ENCODE peak calls at places on chromosome 6, in five cellular contexts. E, I, B, R and M are unnamed samples.

GRCh38 chr6:137097057-137097456 is 52.3 kb upstream of the IL20RA start:
- DNase-seq in B (no peak), I (no peak), E (no peak), R (no peak), M (no peak)

GRCh38 chr6:42424906-42425474 is 26.7 kb downstream of the TRERF1 start:
- DNase-seq in R (no peak), B (no peak), I (no peak), E (no peak), M (no peak)

GRCh38 chr6:91704531-91704930 is 1117.7 kb upstream of the MAP3K7 start:
- DNase-seq in E (peak), R (no peak), B (peak), I (no peak), M (no peak)

GRCh38 chr6:142912125-142912524 is 32.9 kb downstream of the HIVEP2 start:
- DNase-seq in E (no peak), B (no peak), R (no peak), I (no peak), M (no peak)

GRCh38 chr6:88304515-88304914 is 138.4 kb upstream of the CNR1 start:
- DNase-seq in R (no peak), E (no peak), B (no peak), I (no peak), M (no peak)

GRCh38 chr6:155832596-155832995 is 377.0 kb upstream of the NOX3 start:
- DNase-seq in B (peak), R (no peak), I (no peak), E (peak), M (peak)

GRCh38 chr6:106866875-106867658 is 107.5 kb downstream of the CD24 start:
- DNase-seq in I (no peak), B (no peak), E (no peak), R (peak), M (no peak)

GRCh38 chr6:44058617-44059358 is 68.5 kb downstream of the MRPL14 start:
- DNase-seq in I (no peak), B (peak), R (no peak), E (peak), M (no peak)

GRCh38 chr6:21295846-21296245 is 297.7 kb upstream of the SOX4 start:
- DNase-seq in B (no peak), E (peak), R (no peak), I (no peak), M (no peak)

GRCh38 chr6:134529921-134530320 is 212.0 kb upstream of the SGK1 start:
- DNase-seq in B (peak), E (peak), I (no peak), R (no peak), M (no peak)

GRCh38 chr6:69007781-69008180 is 372.7 kb downstream of the ADGRB3 start:
- DNase-seq in R (no peak), E (no peak), I (no peak), B (no peak), M (no peak)

GRCh38 chr6:168031411-168032382 is 34.2 kb downstream of the KIF25 start:
- DNase-seq in R (no peak), B (no peak), I (no peak), E (peak), M (no peak)

GRCh38 chr6:33254591-33254990 is 17.1 kb downstream of the VPS52 start:
- DNase-seq in B (no peak), I (no peak), R (no peak), E (no peak), M (no peak)

GRCh38 chr6:44477293-44477894 is 89.9 kb downstream of the CDC5L start:
- DNase-seq in B (no peak), R (no peak), E (no peak), I (no peak), M (no peak)

GRCh38 chr6:159169557-159170332 is 545 bp downstream of the FNDC1 start:
- DNase-seq in I (no peak), B (no peak), R (peak), E (peak), M (no peak)

GRCh38 chr6:107716688-107717089 is 107.4 kb downstream of the SCML4 start:
- DNase-seq in R (no peak), I (peak), B (peak), E (peak), M (peak)

GRCh38 chr6:5286780-5287179 is 25.5 kb downstream of the FARS2 start:
- DNase-seq in I (no peak), B (no peak), R (no peak), E (no peak), M (no peak)

GRCh38 chr6:105591053-105591452 is 188.2 kb upstream of the PREP start:
- DNase-seq in R (no peak), B (peak), I (peak), E (peak), M (peak)

GRCh38 chr6:53998293-53998692 is 113.0 kb upstream of the MLIP start:
- DNase-seq in B (no peak), I (no peak), R (no peak), E (no peak), M (no peak)

GRCh38 chr6:75147512-75147911 is 58.3 kb downstream of the COL12A1 start:
- DNase-seq in E (peak), I (peak), B (peak), R (no peak), M (no peak)

GRCh38 chr6:41965429-41966213 is 24.0 kb upstream of the CCND3 start:
- DNase-seq in R (peak), I (no peak), B (no peak), E (no peak), M (no peak)

GRCh38 chr6:169959129-169960002 is 207.9 kb downstream of the ERMARD start:
- DNase-seq in R (no peak), I (peak), B (no peak), E (no peak), M (peak)

GRCh38 chr6:106077881-106078280 is 8.3 kb upstream of the PRDM1 start:
- DNase-seq in R (no peak), E (peak), B (no peak), I (no peak), M (no peak)

GRCh38 chr6:27777614-27778355 is 134.4 kb downstream of the OR2B2 start:
- DNase-seq in R (peak), E (no peak), I (no peak), B (no peak), M (no peak)

GRCh38 chr6:159217595-159218275 is 48.5 kb downstream of the FNDC1 start:
- DNase-seq in B (peak), E (peak), R (peak), I (no peak), M (peak)

GRCh38 chr6:36598326-36598725 is 4.2 kb downstream of the SRSF3 start:
- DNase-seq in E (no peak), B (no peak), R (no peak), I (no peak), M (no peak)

GRCh38 chr6:37141291-37142046 is 28.5 kb upstream of the PIM1 start:
- DNase-seq in B (no peak), I (peak), E (peak), R (peak), M (peak)

GRCh38 chr6:37965964-37966676 is 146.6 kb downstream of the ZFAND3 start:
- DNase-seq in R (no peak), B (peak), E (peak), I (no peak), M (no peak)

GRCh38 chr6:27605401-27606342 is 132.8 kb upstream of the ZNF184 start:
- DNase-seq in B (peak), I (no peak), R (peak), E (peak), M (no peak)

GRCh38 chr6:78947962-78948361 is 80.6 kb downstream of the IRAK1BP1 start:
- DNase-seq in E (peak), I (no peak), R (no peak), B (peak), M (no peak)

GRCh38 chr6:72316675-72317380 is 305.0 kb upstream of the KCNQ5 start:
- DNase-seq in I (no peak), R (no peak), E (no peak), B (no peak), M (no peak)

GRCh38 chr6:10210052-10210451 is 204.8 kb downstream of the TFAP2A start:
- DNase-seq in I (no peak), R (no peak), E (no peak), B (peak), M (no peak)

GRCh38 chr6:134539865-134540323 is 222.0 kb upstream of the SGK1 start:
- DNase-seq in B (no peak), E (no peak), I (no peak), R (no peak), M (no peak)

GRCh38 chr6:20400476-20401402 is 940 bp upstream of the E2F3 start:
- DNase-seq in B (peak), I (peak), R (peak), E (no peak), M (peak)

GRCh38 chr6:165743366-165743898 is 80.4 kb upstream of the PDE10A start:
- DNase-seq in I (no peak), E (no peak), B (no peak), R (no peak), M (no peak)

GRCh38 chr6:26130581-26131247 is 43.5 kb downstream of the HFE start:
- DNase-seq in R (no peak), B (peak), I (no peak), E (no peak), M (no peak)

GRCh38 chr6:124881898-124882579 is 80.2 kb upstream of the RNF217 start:
- DNase-seq in I (no peak), B (peak), E (peak), R (peak), M (no peak)

DNA sequence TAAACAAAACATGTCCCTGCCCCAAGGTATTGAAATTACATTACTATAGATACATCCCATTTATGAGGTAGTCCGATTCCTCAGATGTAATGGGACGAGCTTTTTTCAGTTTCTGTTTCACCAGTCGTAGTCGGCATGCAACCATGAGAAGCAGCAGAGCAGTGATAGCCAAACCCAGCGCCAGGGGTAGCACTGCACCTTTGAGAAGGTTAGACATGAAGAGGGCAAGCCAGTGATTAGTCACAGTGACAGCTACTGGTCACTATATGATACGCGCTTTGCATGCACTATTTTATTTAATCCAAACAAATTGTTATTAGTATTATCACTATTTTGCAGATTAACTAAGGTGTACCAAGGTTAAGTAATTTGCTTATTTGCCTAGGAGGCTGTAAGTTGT is 43.7 kb downstream of the LRP11 start:
- DNase-seq in R (no peak), E (no peak), B (no peak), I (peak), M (peak)
- H2AFZ ChIP-seq in R (no peak), E (no peak), B (no peak), I (no peak), M (no peak)

DNA sequence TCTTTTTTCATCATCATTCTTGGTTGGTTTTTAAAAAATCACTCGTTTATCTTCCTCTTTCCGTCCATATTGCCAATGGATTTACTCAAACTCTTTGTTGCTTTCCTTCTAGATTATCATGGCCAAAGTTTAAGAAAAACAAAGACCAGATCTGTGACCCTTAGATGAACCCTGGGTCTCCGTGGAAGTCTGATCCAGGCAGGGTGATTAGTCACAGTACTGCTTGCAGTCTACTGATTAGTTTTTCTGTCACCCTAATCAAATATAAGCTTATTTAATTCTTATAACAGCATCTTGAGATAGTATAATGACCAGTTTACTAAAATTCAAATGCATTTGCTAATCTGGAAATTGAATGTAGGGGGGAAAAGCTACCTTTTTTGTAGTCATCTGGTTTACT is 6.0 kb upstream of the SMIM28 start:
- DNase-seq in B (peak), R (no peak), E (no peak), I (no peak), M (no peak)
- H2AFZ ChIP-seq in B (no peak), R (no peak), E (no peak), I (no peak), M (no peak)

GRCh38 chr6:90471297-90471696 is 115.6 kb downstream of the MAP3K7 start:
- DNase-seq in I (peak), R (no peak), E (no peak), B (no peak), M (no peak)
- H2AFZ ChIP-seq in I (no peak), R (peak), E (no peak), B (no peak), M (no peak)

GRCh38 chr6:49664817-49665216 is 28.2 kb upstream of the RHAG start:
- DNase-seq in B (no peak), E (no peak), I (no peak), R (no peak), M (no peak)

GRCh38 chr6:49662877-49663231 is 26.2 kb upstream of the RHAG start:
- DNase-seq in I (no peak), B (peak), R (no peak), E (no peak), M (no peak)

GRCh38 chr6:49666480-49666879 is 29.8 kb upstream of the RHAG start:
- DNase-seq in R (no peak), I (no peak), B (no peak), E (no peak), M (no peak)

GRCh38 chr6:49668083-49668511 is 31.5 kb upstream of the RHAG start:
- DNase-seq in R (no peak), E (no peak), I (no peak), B (peak), M (no peak)

DNA sequence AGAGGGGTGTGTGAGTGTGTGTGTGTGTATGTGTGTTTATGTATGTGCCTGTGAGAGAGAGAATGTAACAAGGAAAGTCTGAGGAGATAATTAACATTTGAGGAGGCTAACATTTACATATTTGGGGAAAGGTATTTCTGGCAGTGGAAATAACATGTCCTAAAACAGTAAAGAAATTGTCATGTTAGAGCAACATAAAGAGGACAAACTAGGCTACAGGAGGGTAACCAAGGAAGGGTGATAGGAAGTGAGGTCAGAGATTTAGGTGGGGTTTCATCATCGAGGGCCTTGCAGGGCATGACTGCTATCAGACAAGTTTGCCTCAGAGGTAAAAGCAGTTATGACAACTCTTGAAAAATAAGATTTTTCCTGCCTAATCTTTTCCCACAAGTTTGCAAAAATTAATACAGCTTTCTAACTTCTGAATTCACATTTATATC is 30.3 kb upstream of the RHAG start:
- DNase-seq in E (no peak), R (no peak), B (no peak), I (no peak), M (no peak)
- H2AFZ ChIP-seq in E (no peak), R (peak), B (no peak), I (no peak), M (peak)

GRCh38 chr6:7644394-7644793 is 54.4 kb downstream of the SNRNP48 start:
- DNase-seq in B (peak), R (no peak), E (no peak), I (no peak), M (no peak)
- H2AFZ ChIP-seq in B (no peak), R (no peak), E (no peak), I (no peak), M (no peak)

GRCh38 chr6:129696028-129696418 is 14.0 kb downstream of the ARHGAP18 start:
- DNase-seq in R (no peak), E (no peak), I (no peak), B (no peak), M (no peak)

GRCh38 chr6:129696843-129697242 is 13.1 kb downstream of the ARHGAP18 start:
- DNase-seq in E (no peak), R (no peak), B (no peak), I (no peak), M (no peak)

GRCh38 chr6:129694036-129694435 is 15.9 kb downstream of the ARHGAP18 start:
- DNase-seq in R (no peak), B (no peak), I (no peak), E (no peak), M (no peak)

GRCh38 chr6:129697788-129698187 is 12.2 kb downstream of the ARHGAP18 start:
- DNase-seq in E (no peak), R (no peak), B (no peak), I (peak), M (no peak)

DNA sequence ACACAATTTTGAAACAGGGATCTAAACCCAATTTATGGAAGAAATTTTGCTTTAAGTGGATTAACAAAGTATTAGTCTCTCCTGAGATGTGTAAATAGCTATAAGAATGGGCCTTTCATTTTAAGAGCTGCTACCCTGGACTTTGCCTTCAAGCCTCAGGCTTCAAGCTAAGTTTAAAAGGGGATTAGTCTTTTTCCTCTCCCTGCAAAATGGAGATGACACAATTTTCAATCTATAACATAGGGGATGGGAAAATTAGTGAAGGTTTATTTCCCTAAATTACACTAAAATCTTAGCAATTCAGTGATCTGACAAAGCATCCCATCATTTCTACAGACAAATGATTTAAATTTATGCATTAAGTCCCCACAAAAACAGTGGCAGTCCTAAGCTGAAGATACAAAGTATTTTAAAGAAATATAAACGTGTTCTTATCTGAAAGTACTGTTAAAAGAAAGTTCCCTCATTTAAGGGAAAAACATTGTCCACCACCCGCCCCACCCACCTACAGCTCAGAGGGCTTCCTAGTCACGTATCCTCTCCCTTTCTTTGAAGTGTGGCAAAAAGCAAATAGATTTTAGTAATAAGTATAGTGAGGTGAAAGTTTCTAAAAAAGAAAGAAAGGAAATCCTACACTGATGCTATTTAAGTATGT is 14.5 kb downstream of the ARHGAP18 start:
- DNase-seq in R (no peak), E (no peak), B (no peak), I (no peak), M (no peak)
- H2AFZ ChIP-seq in R (no peak), E (no peak), B (no peak), I (no peak), M (no peak)

GRCh38 chr6:30647802-30648460 is 998 bp downstream of the C6orf136 start:
- DNase-seq in R (no peak), B (no peak), I (no peak), E (no peak), M (no peak)
- H2AFZ ChIP-seq in R (peak), B (peak), I (peak), E (peak), M (peak)

DNA sequence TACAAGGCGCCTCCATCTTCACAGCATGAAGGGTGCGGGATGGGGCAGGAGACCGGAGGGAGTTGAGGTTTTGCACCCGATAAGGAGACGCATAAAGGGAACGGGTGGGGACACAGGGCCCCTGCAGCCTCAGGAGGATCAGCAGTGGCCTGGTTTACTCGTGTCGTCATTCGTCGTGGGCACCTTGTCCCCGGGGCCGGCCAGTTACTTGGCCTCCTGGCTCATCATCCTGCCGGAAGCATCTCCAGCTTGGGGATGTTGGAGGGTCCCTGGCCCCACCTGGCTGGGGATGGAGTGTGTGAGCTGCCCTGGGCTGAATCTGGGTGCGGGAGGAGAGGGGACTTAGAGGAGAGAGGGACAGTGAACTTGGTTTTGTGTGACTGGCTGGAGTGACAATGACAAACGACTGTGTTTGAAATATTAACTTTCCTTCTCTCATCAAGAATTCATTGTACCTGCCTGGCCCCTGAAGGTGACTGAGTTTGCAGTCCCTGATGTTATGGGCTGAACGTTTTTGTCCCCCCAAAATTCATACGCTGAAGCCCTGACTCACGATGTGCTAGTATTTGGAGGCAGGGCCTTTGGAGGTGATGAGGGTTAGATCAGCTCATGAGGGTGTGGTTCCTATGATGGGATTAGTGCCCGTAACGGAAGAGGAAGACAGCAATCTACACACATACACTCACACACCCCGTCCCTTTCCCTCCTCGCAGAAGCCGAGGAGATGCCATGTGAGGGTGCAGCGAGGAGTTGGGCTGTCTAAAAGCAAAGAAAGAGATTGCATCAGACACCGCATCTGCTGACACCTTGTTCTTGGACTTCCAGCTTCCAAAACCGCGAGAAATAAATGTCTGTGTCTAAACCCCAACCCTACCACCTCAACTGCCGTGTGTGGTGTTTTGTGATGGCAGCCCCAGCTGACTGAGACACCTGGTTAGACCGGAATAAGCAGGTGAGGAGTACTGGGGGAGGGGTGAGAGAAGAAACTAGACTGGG is 65.0 kb upstream of the MAP3K4 start:
- DNase-seq in I (peak), E (no peak), B (no peak), R (no peak), M (no peak)
- H2AFZ ChIP-seq in I (peak), E (no peak), B (no peak), R (no peak), M (no peak)